ENCODE peak calls at places on chromosomes 13 and 19, in seven cellular contexts. W is activated CD4-positive, alpha-beta T cell treated with anti-CD3 and anti-CD28 coated beads, Interleukin-2, amount 10 ng/mL, durations not matched to agents 7 days and 5 days; K is activated T-helper 1 cell treated with Interleukin-2 at 50 U/mL for 16 hours; B is T-helper 1 cell; V is activated T-cell treated with anti-CD3 and anti-CD28 coated beads, Interleukin-2, amount 50 U/mL, for 24 hours; C is fibroblast of mammary gland; F is HuH-7.5. D is an unnamed sample.

GRCh38 chr19:35860436-35860817 is 3.7 kb downstream of the KIRREL2 start:
- DNase-seq in W (no peak), K (no peak), B (no peak), V (no peak), C (no peak), F (no peak), D (no peak)

GRCh38 chr19:47626238-47626637 is 17.3 kb downstream of the BICRA start:
- DNase-seq in W (no peak), K (no peak), B (no peak), V (no peak), C (no peak), F (no peak), D (no peak)

GRCh38 chr13:33970746-33971145 is 152.8 kb downstream of the RFC3 start:
- DNase-seq in W (no peak), K (no peak), B (no peak), V (no peak), C (no peak), F (no peak), D (no peak)

GRCh38 chr13:29758591-29759114 is 91.8 kb downstream of the UBL3 start:
- DNase-seq in W (peak), K (peak), B (peak), V (peak), C (no peak), F (peak), D (peak)

GRCh38 chr13:34179481-34179880 is 361.5 kb downstream of the RFC3 start:
- DNase-seq in W (no peak), K (no peak), B (no peak), V (no peak), C (no peak), F (no peak), D (no peak)

GRCh38 chr13:34719060-34719875 is 222.8 kb upstream of the NBEA start:
- DNase-seq in W (no peak), K (no peak), B (no peak), V (no peak), C (no peak), F (no peak), D (no peak)

GRCh38 chr13:40470665-40471064 is 195.8 kb downstream of the FOXO1 start:
- DNase-seq in W (no peak), K (no peak), B (no peak), V (no peak), C (peak), F (no peak), D (no peak)

GRCh38 chr19:42075364-42075615 is 676 bp upstream of the ZNF574 start:
- DNase-seq in W (no peak), K (no peak), B (no peak), V (no peak), C (no peak), F (peak), D (no peak)

GRCh38 chr19:44677019-44677809 is 5.9 kb downstream of the CEACAM19 start:
- DNase-seq in W (no peak), K (no peak), B (no peak), V (no peak), C (peak), F (no peak), D (no peak)

GRCh38 chr13:79382545-79383275 is 23.3 kb downstream of the RBM26 start:
- DNase-seq in W (no peak), K (no peak), B (no peak), V (no peak), C (no peak), F (no peak), D (no peak)

GRCh38 chr19:18603255-18603957 is 3.2 kb downstream of the CRLF1 start:
- DNase-seq in W (no peak), K (no peak), B (no peak), V (no peak), C (no peak), F (peak), D (no peak)

GRCh38 chr19:45863840-45864628 is at the start of gene FOXA3:
- DNase-seq in W (peak), K (peak), B (no peak), V (peak), C (peak), F (peak), D (peak)

GRCh38 chr13:54593504-54593903 is 1564.9 kb downstream of the OLFM4 start:
- DNase-seq in W (no peak), K (no peak), B (no peak), V (no peak), C (no peak), F (no peak), D (no peak)

GRCh38 chr19:14072535-14073231 is at the start of gene MISP3:
- DNase-seq in W (peak), K (no peak), B (no peak), V (peak), C (no peak), F (peak), D (peak)

GRCh38 chr19:4977299-4978174 is 8.6 kb downstream of the KDM4B start:
- DNase-seq in W (no peak), K (no peak), B (no peak), V (no peak), C (peak), F (no peak), D (no peak)

GRCh38 chr19:46723023-46723461 is 6.1 kb upstream of the PRKD2 start:
- DNase-seq in W (no peak), K (no peak), B (no peak), V (no peak), C (no peak), F (no peak), D (no peak)

GRCh38 chr19:19860756-19861390 is 4.8 kb upstream of the ZNF253 start:
- DNase-seq in W (peak), K (peak), B (peak), V (peak), C (no peak), F (no peak), D (no peak)

GRCh38 chr19:15649526-15649925 is 8.8 kb downstream of the CYP4F3 start:
- DNase-seq in W (no peak), K (no peak), B (no peak), V (no peak), C (no peak), F (no peak), D (no peak)

GRCh38 chr13:42364613-42365000 is 92.7 kb downstream of the AKAP11 start:
- DNase-seq in W (no peak), K (no peak), B (no peak), V (no peak), C (peak), F (no peak), D (no peak)

GRCh38 chr19:29524912-29525870 is 603 bp upstream of the VSTM2B start:
- DNase-seq in W (no peak), K (no peak), B (no peak), V (peak), C (no peak), F (no peak), D (no peak)

GRCh38 chr13:23621316-23621645 is 51.1 kb downstream of the TNFRSF19 start:
- DNase-seq in W (no peak), K (no peak), B (no peak), V (no peak), C (peak), F (no peak), D (no peak)

GRCh38 chr13:101218484-101218883 is 197.8 kb downstream of the NALCN start:
- DNase-seq in W (no peak), K (no peak), B (no peak), V (no peak), C (peak), F (no peak), D (no peak)

D was measured in GM06990.